ENCODE peak calls at places on chromosomes 6 and 20, in four cellular contexts. One of them, this sample, is unnamed.

GRCh38 chr20:48728042-48728837 is 99.6 kb downstream of the PREX1 start:
- DNase-seq in heart right ventricle: no peak
- DNase-seq in BE2C: no peak
- DNase-seq in left lung: no peak
- DNase-seq in this sample: no peak

GRCh38 chr20:32474009-32474716 is 111.0 kb downstream of the NOL4L start:
- DNase-seq in left lung: peak
- DNase-seq in BE2C: no peak
- DNase-seq in heart right ventricle: no peak
- DNase-seq in this sample: no peak

GRCh38 chr20:57417830-57418780 is 26.9 kb downstream of the RBM38 start:
- DNase-seq in BE2C: no peak
- DNase-seq in heart right ventricle: no peak
- DNase-seq in left lung: peak
- DNase-seq in this sample: no peak

GRCh38 chr6:141664744-141665143 is 468.0 kb upstream of the GJE1 start:
- DNase-seq in BE2C: no peak
- DNase-seq in heart right ventricle: no peak
- DNase-seq in left lung: no peak
- DNase-seq in this sample: no peak

GRCh38 chr6:13368716-13369115 is 40.4 kb upstream of the TBC1D7 start:
- DNase-seq in left lung: no peak
- DNase-seq in heart right ventricle: no peak
- DNase-seq in BE2C: no peak
- DNase-seq in this sample: no peak

GRCh38 chr20:31841928-31842327 is 3.5 kb downstream of the FOXS1 start:
- DNase-seq in heart right ventricle: no peak
- DNase-seq in left lung: no peak
- DNase-seq in BE2C: no peak
- DNase-seq in this sample: no peak

GRCh38 chr6:113856571-113857564 is at the start of gene MARCKS:
- DNase-seq in left lung: peak
- DNase-seq in heart right ventricle: peak
- DNase-seq in BE2C: peak
- DNase-seq in this sample: peak

GRCh38 chr6:54697423-54697822 is 149.1 kb upstream of the FAM83B start:
- DNase-seq in left lung: no peak
- DNase-seq in heart right ventricle: no peak
- DNase-seq in BE2C: no peak
- DNase-seq in this sample: no peak

GRCh38 chr20:57517904-57518303 is 7.0 kb downstream of the CTCFL start:
- DNase-seq in BE2C: no peak
- DNase-seq in heart right ventricle: no peak
- DNase-seq in left lung: no peak
- DNase-seq in this sample: no peak

GRCh38 chr6:126631343-126631742 is 291.4 kb downstream of the CENPW start:
- DNase-seq in BE2C: no peak
- DNase-seq in left lung: no peak
- DNase-seq in heart right ventricle: no peak
- DNase-seq in this sample: no peak

GRCh38 chr6:87261534-87261933 is 60.9 kb upstream of the SMIM8 start:
- DNase-seq in left lung: no peak
- DNase-seq in heart right ventricle: no peak
- DNase-seq in BE2C: no peak
- DNase-seq in this sample: no peak

GRCh38 chr6:167304912-167305311 is 13.8 kb downstream of the UNC93A start:
- DNase-seq in left lung: no peak
- DNase-seq in BE2C: no peak
- DNase-seq in heart right ventricle: no peak
- DNase-seq in this sample: no peak

GRCh38 chr20:25225642-25226432 is 22.0 kb upstream of the PYGB start:
- DNase-seq in BE2C: no peak
- DNase-seq in heart right ventricle: no peak
- DNase-seq in left lung: no peak
- DNase-seq in this sample: no peak

GRCh38 chr6:626236-626635 is 30.7 kb downstream of the HUS1B start:
- DNase-seq in BE2C: no peak
- DNase-seq in left lung: no peak
- DNase-seq in heart right ventricle: no peak
- DNase-seq in this sample: no peak

GRCh38 chr6:67210450-67210849 is 1424.6 kb upstream of the ADGRB3 start:
- DNase-seq in BE2C: no peak
- DNase-seq in left lung: no peak
- DNase-seq in heart right ventricle: no peak
- DNase-seq in this sample: no peak

GRCh38 chr20:9609892-9610502 is 95.6 kb downstream of the LAMP5 start:
- DNase-seq in left lung: no peak
- DNase-seq in BE2C: peak
- DNase-seq in heart right ventricle: no peak
- DNase-seq in this sample: no peak

GRCh38 chr20:20002101-20002998 is 14.8 kb upstream of the NAA20 start:
- DNase-seq in left lung: no peak
- DNase-seq in heart right ventricle: no peak
- DNase-seq in BE2C: no peak
- DNase-seq in this sample: no peak

GRCh38 chr6:45411959-45412358 is 34.2 kb upstream of the SUPT3H start:
- DNase-seq in left lung: no peak
- DNase-seq in heart right ventricle: no peak
- DNase-seq in BE2C: no peak
- DNase-seq in this sample: no peak

GRCh38 chr6:100892116-100892515 is 11.0 kb upstream of the ASCC3 start:
- DNase-seq in BE2C: no peak
- DNase-seq in left lung: no peak
- DNase-seq in heart right ventricle: no peak
- DNase-seq in this sample: no peak

GRCh38 chr6:130981409-130981808 is 81.6 kb downstream of the EPB41L2 start:
- DNase-seq in left lung: no peak
- DNase-seq in BE2C: no peak
- DNase-seq in heart right ventricle: no peak
- DNase-seq in this sample: no peak

GRCh38 chr6:16751251-16751946 is 9.9 kb downstream of the ATXN1 start:
- DNase-seq in heart right ventricle: no peak
- DNase-seq in BE2C: no peak
- DNase-seq in left lung: no peak
- DNase-seq in this sample: no peak

GRCh38 chr6:36441307-36441894 is 1.3 kb downstream of the PXT1 start:
- DNase-seq in left lung: peak
- DNase-seq in heart right ventricle: peak
- DNase-seq in BE2C: peak
- DNase-seq in this sample: no peak

GRCh38 chr20:1177680-1178079 is 7.1 kb downstream of the TMEM74B start:
- DNase-seq in left lung: no peak
- DNase-seq in BE2C: no peak
- DNase-seq in heart right ventricle: no peak
- DNase-seq in this sample: no peak

GRCh38 chr20:25043499-25044260 is 14.3 kb downstream of the ACSS1 start:
- DNase-seq in heart right ventricle: no peak
- DNase-seq in left lung: no peak
- DNase-seq in BE2C: no peak
- DNase-seq in this sample: no peak

GRCh38 chr6:151196571-151196970 is 43.2 kb upstream of the AKAP12 start:
- DNase-seq in BE2C: no peak
- DNase-seq in heart right ventricle: no peak
- DNase-seq in left lung: no peak
- DNase-seq in this sample: no peak

GRCh38 chr6:135667694-135668455 is 170.3 kb upstream of the AHI1 start:
- DNase-seq in BE2C: peak
- DNase-seq in left lung: peak
- DNase-seq in heart right ventricle: peak
- DNase-seq in this sample: no peak

GRCh38 chr6:150566486-150566885 is 33.2 kb upstream of the PLEKHG1 start:
- DNase-seq in left lung: no peak
- DNase-seq in BE2C: no peak
- DNase-seq in heart right ventricle: no peak
- DNase-seq in this sample: no peak

GRCh38 chr6:111737065-111737521 is 131.4 kb upstream of the TRAF3IP2 start:
- DNase-seq in heart right ventricle: no peak
- DNase-seq in left lung: no peak
- DNase-seq in BE2C: no peak
- DNase-seq in this sample: no peak

GRCh38 chr20:1805161-1805581 is 90.0 kb upstream of the SIRPA start:
- DNase-seq in BE2C: no peak
- DNase-seq in heart right ventricle: no peak
- DNase-seq in left lung: no peak
- DNase-seq in this sample: peak

DNA sequence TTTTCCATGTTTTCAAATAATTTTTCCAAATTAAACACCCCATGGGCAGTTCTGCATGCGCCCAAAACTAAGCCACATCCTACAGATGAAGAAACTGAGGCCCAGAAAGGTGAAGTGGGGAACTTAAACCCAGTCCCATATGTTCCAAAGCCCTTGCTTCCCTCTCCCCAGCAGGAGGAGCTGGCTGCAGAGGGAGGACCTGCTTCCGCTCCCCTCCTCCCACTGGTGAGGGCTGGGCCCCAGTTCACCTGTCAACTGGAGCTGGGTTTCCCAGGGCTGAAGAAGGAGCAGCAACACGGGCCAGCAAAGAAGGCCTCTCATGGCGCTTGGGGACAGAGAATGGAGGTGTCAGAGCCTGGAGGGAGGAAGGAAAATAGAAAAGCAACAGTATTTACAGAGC is 1.4 kb upstream of the RBPJL start:
- DNase-seq in left lung: no peak
- DNase-seq in BE2C: no peak
- DNase-seq in heart right ventricle: no peak
- DNase-seq in this sample: no peak
- TF ChIP-seq CTCF in left lung: no peak
- TF ChIP-seq CTCF in BE2C: no peak
- TF ChIP-seq CTCF in heart right ventricle: no peak
- TF ChIP-seq CTCF in this sample: no peak

GRCh38 chr6:27748662-27749061 is 163.5 kb downstream of the OR2B2 start:
- DNase-seq in heart right ventricle: no peak
- DNase-seq in left lung: no peak
- DNase-seq in BE2C: no peak
- DNase-seq in this sample: no peak
- TF ChIP-seq CTCF in heart right ventricle: no peak
- TF ChIP-seq CTCF in left lung: no peak
- TF ChIP-seq CTCF in BE2C: no peak
- TF ChIP-seq CTCF in this sample: no peak

DNA sequence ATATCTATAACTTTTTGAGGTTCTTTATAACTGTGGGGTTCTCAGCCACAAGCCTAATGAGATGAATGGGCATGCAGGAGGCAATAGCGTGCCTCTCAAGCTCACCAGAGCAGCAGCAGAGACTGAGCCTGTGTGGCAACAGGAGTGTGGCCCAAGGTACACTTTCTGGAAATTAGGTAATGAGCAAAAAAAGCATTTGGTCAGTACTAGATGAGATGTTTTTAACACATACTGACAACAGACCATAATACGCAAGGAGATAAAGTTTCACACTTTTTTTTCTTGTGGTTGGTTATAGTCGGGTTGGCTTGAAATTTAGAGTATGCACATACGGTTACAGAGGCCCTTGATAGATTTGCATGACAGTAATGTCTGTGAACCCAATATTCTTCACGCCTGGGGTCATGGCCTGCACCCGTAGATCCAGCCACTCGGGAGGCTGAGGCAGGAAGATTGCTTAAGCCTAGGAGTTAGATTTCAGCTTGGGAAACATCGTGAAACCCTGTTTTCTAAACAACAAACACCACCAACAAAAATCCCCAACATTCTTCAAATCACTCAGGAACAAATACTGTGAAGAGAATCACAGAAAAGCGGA is 300.1 kb downstream of the GMDS start:
- DNase-seq in left lung: no peak
- DNase-seq in heart right ventricle: no peak
- DNase-seq in BE2C: no peak
- DNase-seq in this sample: no peak
- TF ChIP-seq CTCF in left lung: no peak
- TF ChIP-seq CTCF in heart right ventricle: no peak
- TF ChIP-seq CTCF in BE2C: no peak
- TF ChIP-seq CTCF in this sample: no peak

GRCh38 chr6:33590531-33591198 is 10.6 kb upstream of the BAK1 start:
- DNase-seq in BE2C: no peak
- DNase-seq in left lung: peak
- DNase-seq in heart right ventricle: no peak
- DNase-seq in this sample: no peak
- TF ChIP-seq CTCF in BE2C: no peak
- TF ChIP-seq CTCF in left lung: no peak
- TF ChIP-seq CTCF in heart right ventricle: no peak
- TF ChIP-seq CTCF in this sample: no peak

GRCh38 chr6:10420546-10421507 is 6.0 kb upstream of the TFAP2A start:
- DNase-seq in BE2C: no peak
- DNase-seq in heart right ventricle: no peak
- DNase-seq in left lung: no peak
- DNase-seq in this sample: no peak
- TF ChIP-seq CTCF in BE2C: no peak
- TF ChIP-seq CTCF in heart right ventricle: no peak
- TF ChIP-seq CTCF in left lung: no peak
- TF ChIP-seq CTCF in this sample: peak

GRCh38 chr6:116446399-116446798 is 14.8 kb upstream of the CALHM6 start:
- DNase-seq in BE2C: no peak
- DNase-seq in heart right ventricle: no peak
- DNase-seq in left lung: no peak
- DNase-seq in this sample: no peak

GRCh38 chr6:116444575-116444974 is 16.6 kb upstream of the CALHM6 start:
- DNase-seq in left lung: no peak
- DNase-seq in heart right ventricle: no peak
- DNase-seq in BE2C: no peak
- DNase-seq in this sample: no peak

GRCh38 chr6:116444991-116445566 is 16.1 kb upstream of the CALHM6 start:
- DNase-seq in heart right ventricle: no peak
- DNase-seq in left lung: no peak
- DNase-seq in BE2C: no peak
- DNase-seq in this sample: no peak

GRCh38 chr6:116443105-116443504 is 18.1 kb upstream of the CALHM6 start:
- DNase-seq in left lung: no peak
- DNase-seq in heart right ventricle: no peak
- DNase-seq in BE2C: no peak
- DNase-seq in this sample: no peak

DNA sequence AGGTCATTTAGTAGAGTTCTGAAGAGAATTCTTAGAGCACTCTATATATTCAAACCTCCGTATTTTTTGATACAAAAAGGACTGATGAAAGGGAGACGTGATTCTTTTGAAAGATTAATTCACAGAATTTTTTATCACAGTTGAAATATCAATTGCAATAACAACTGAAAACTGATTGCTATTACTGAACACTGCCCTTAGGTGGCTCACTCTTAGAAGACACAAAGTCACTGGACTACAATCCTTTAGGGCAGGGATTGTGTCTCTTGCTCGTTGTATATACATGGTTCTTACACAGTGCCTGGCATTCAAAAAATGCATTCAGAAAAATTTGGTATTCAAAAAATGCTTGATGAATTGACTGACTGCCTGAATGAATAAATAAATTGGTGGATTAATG is 17.1 kb upstream of the CALHM6 start:
- DNase-seq in heart right ventricle: no peak
- DNase-seq in left lung: no peak
- DNase-seq in BE2C: no peak
- DNase-seq in this sample: no peak
- TF ChIP-seq CTCF in heart right ventricle: peak
- TF ChIP-seq CTCF in left lung: peak
- TF ChIP-seq CTCF in BE2C: peak
- TF ChIP-seq CTCF in this sample: peak